ENCODE peak calls at places on chromosomes 12 and 14, in seven cellular contexts. X is breast epithelium; V is CD8-positive, alpha-beta T cell; G is MCF 10A; J is RWPE1; U is heart left ventricle; P is NB4. W is an unnamed sample.

GRCh38 chr12:2613674-2614073 is 181.1 kb upstream of the FKBP4 start:
- DNase-seq in X (no peak), V (no peak), G (peak), J (peak), U (no peak), P (peak), W (no peak)

GRCh38 chr12:45192041-45192695 is 23.7 kb upstream of the ANO6 start:
- DNase-seq in X (no peak), V (no peak), G (peak), J (peak), U (no peak), P (peak), W (no peak)

GRCh38 chr12:50581226-50582184 is 76.7 kb downstream of the DIP2B start:
- DNase-seq in X (no peak), V (no peak), G (no peak), J (no peak), U (no peak), P (no peak), W (no peak)

GRCh38 chr12:8493084-8493483 is 20.2 kb upstream of the CLEC4D start:
- DNase-seq in X (no peak), V (peak), G (no peak), J (no peak), U (no peak), P (peak), W (no peak)

GRCh38 chr12:117189725-117190209 is 503 bp downstream of the FBXO21 start:
- DNase-seq in X (no peak), V (peak), G (peak), J (peak), U (peak), P (peak), W (no peak)

GRCh38 chr12:18723752-18724151 is 14.1 kb downstream of the PLCZ1 start:
- DNase-seq in X (no peak), V (no peak), G (peak), J (peak), U (no peak), P (peak), W (no peak)

GRCh38 chr12:110627500-110628195 is 13.7 kb downstream of the TCTN1 start:
- DNase-seq in X (no peak), V (no peak), G (no peak), J (no peak), U (no peak), P (no peak), W (no peak)

GRCh38 chr14:39083127-39083526 is 19.9 kb downstream of the SEC23A start:
- DNase-seq in X (no peak), V (no peak), G (no peak), J (no peak), U (no peak), P (no peak), W (no peak)

GRCh38 chr14:74302160-74302628 is 540 bp downstream of the ABCD4 start:
- DNase-seq in X (no peak), V (no peak), G (peak), J (peak), U (no peak), P (peak), W (no peak)

GRCh38 chr14:99256483-99256874 is 15.5 kb downstream of the BCL11B start:
- DNase-seq in X (no peak), V (peak), G (no peak), J (no peak), U (no peak), P (no peak), W (no peak)

DNA sequence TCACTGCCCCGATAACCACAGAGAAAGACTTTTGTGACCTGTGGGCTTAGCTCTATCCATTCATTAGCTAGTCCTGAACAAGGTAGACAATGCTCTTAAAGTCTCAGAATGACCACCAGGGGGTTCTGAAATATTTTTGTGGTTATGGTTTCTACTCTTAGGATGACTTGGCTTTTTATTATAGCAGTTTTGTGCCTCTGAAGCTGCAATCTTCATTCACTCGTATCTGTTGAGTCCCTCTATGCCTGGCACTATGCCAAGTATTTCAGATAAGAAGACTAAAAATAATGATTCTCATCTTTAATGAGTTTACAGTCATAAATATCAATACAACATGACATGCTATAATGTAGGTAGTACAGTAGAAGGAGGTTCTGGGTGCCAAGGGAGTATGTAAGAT is 130.8 kb upstream of the TRHDE start:
- DNase-seq in X (no peak), V (no peak), G (peak), J (no peak), U (no peak), P (peak), W (no peak)
- TF ChIP-seq CTCF in X (no peak), V (no peak), G (peak), J (no peak), U (no peak), P (peak), W (no peak)

DNA sequence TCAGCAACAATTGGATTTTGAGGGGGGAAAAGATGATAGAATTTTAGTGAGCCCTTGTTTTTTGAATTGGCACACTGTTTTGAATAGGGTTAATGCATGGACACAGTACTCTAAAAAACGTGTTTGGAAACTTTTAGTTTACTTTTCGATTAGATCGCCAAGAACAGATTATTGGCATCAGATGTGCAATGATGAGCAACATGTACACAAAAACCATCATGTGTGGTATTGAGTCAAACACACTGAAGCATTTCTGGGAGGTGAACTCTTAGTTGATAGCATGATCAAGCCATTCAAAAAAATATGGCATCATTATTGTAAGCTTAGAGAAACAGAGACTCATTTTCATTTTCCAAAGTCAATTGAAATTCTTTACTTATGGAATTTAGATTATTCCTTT is 329.2 kb downstream of the ADAMTS20 start:
- DNase-seq in X (no peak), V (no peak), G (no peak), J (no peak), U (no peak), P (no peak), W (no peak)
- TF ChIP-seq CTCF in X (no peak), V (no peak), G (no peak), J (no peak), U (no peak), P (no peak), W (no peak)

GRCh38 chr14:77151245-77151644 is 9.7 kb upstream of the ZDHHC22 start:
- DNase-seq in X (no peak), V (no peak), G (peak), J (peak), U (no peak), P (peak), W (no peak)
- TF ChIP-seq CTCF in X (no peak), V (no peak), G (peak), J (peak), U (peak), P (peak), W (peak)

GRCh38 chr14:100416921-100417451 is 93.8 kb downstream of the SLC25A47 start:
- DNase-seq in X (no peak), V (no peak), G (peak), J (peak), U (no peak), P (no peak), W (no peak)

GRCh38 chr14:100416081-100416480 is 92.9 kb downstream of the SLC25A47 start:
- DNase-seq in X (no peak), V (no peak), G (no peak), J (no peak), U (no peak), P (no peak), W (no peak)

GRCh38 chr14:100415226-100415625 is 92.1 kb downstream of the SLC25A47 start:
- DNase-seq in X (no peak), V (no peak), G (no peak), J (no peak), U (no peak), P (no peak), W (no peak)

GRCh38 chr14:100419856-100420255 is 96.7 kb downstream of the SLC25A47 start:
- DNase-seq in X (no peak), V (no peak), G (no peak), J (no peak), U (no peak), P (no peak), W (no peak)

GRCh38 chr14:100417466-100417865 is 94.3 kb downstream of the SLC25A47 start:
- DNase-seq in X (no peak), V (no peak), G (peak), J (peak), U (no peak), P (peak), W (no peak)
- TF ChIP-seq CTCF in X (no peak), V (no peak), G (peak), J (peak), U (peak), P (no peak), W (peak)

GRCh38 chr12:56011509-56012090 is 9.2 kb upstream of the IKZF4 start:
- DNase-seq in X (no peak), V (no peak), G (no peak), J (no peak), U (no peak), P (no peak), W (no peak)

GRCh38 chr12:56010112-56010570 is 10.7 kb upstream of the IKZF4 start:
- DNase-seq in X (no peak), V (no peak), G (no peak), J (no peak), U (no peak), P (no peak), W (no peak)

GRCh38 chr12:56014205-56014604 is 6.6 kb upstream of the IKZF4 start:
- DNase-seq in X (no peak), V (no peak), G (no peak), J (no peak), U (no peak), P (no peak), W (no peak)

GRCh38 chr12:56017181-56017580 is 3.7 kb upstream of the IKZF4 start:
- DNase-seq in X (no peak), V (no peak), G (no peak), J (no peak), U (no peak), P (no peak), W (no peak)

GRCh38 chr12:56013482-56013881 is 7.4 kb upstream of the IKZF4 start:
- DNase-seq in X (no peak), V (no peak), G (no peak), J (no peak), U (no peak), P (no peak), W (no peak)
- TF ChIP-seq CTCF in X (no peak), V (no peak), G (no peak), J (no peak), U (no peak), P (no peak), W (no peak)

DNA sequence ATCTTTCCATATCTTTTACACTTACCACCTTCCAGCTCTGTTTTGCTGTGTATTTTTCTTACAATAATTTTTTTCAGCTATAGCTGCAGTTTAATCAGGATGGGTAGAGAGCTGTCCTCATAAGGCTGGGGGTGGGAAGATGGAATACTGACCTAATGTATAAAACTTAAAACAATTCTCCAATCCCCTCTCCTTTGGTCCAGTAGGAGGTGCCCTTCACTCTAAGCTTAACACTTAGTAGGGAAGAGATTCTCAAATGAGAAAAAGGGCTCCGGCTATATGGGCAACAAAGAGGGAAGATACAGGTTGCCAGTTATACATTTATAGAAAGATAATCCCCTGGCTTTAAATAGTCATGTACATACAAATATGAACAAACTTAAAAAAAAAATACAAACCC is 2.8 kb downstream of the ORMDL2 start:
- DNase-seq in X (no peak), V (no peak), G (peak), J (no peak), U (no peak), P (peak), W (no peak)
- TF ChIP-seq CTCF in X (no peak), V (no peak), G (no peak), J (peak), U (no peak), P (peak), W (peak)

DNA sequence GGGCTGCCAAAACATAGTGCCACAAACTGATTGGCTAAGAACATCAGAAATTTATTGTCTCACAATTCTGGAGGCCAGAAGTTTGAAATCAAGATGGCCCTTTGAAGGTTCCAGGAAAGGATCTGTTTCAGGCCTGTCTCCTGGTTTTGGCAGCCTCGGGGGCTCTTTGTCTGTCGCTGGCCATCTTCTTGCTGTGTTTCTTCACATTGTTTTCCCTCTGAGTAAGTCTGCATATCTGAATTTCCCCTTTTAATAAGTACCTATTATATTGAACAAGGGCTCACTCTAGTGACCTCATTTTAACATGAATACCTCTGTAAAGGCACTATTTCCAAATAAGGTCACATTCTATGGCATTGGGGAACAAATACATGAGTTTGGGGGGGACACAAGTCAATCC is 467.1 kb upstream of the MGAT4C start:
- DNase-seq in X (no peak), V (no peak), G (no peak), J (no peak), U (no peak), P (no peak), W (no peak)
- TF ChIP-seq CTCF in X (no peak), V (no peak), G (no peak), J (no peak), U (no peak), P (no peak), W (no peak)

GRCh38 chr12:96516472-96517417 is 27.4 kb downstream of the CFAP54 start:
- DNase-seq in X (peak), V (peak), G (peak), J (peak), U (peak), P (peak), W (no peak)
- TF ChIP-seq CTCF in X (peak), V (peak), G (peak), J (peak), U (peak), P (peak), W (peak)

W was measured in D721Med.